ENCODE peak calls at places on chromosomes 1 and 21, in ten cellular contexts. One of them, this sample, is unnamed.

GRCh38 chr1:10196991-10197390 is 13.4 kb upstream of the KIF1B start:
- DNase-seq in activated T-helper 1 cell treated with anti-CD3 and anti-CD28 coated beads, Interleukin-2, amount 50 U/mL, for 16 hours: no peak
- DNase-seq in activated gamma-delta T cell treated with anti-CD3 and anti-CD28 coated beads, Interleukin-2, amount 50 U/mL, for 16 hours: no peak
- DNase-seq in B cell: no peak
- DNase-seq in NT2/D1: no peak
- DNase-seq in stimulated activated CD8-positive, alpha-beta memory T cell treated with anti-CD3 and anti-CD28 coated beads, Interleukin-7, amount 100 ng/mL, for 48 hours: no peak
- DNase-seq in AG09309: no peak
- DNase-seq in right cardiac atrium: no peak
- DNase-seq in pancreas: no peak
- DNase-seq in NCI-H69: no peak
- DNase-seq in this sample: no peak

GRCh38 chr1:246837418-246838117 is 94.2 kb downstream of the AHCTF1 start:
- DNase-seq in AG09309: no peak
- DNase-seq in stimulated activated CD8-positive, alpha-beta memory T cell treated with anti-CD3 and anti-CD28 coated beads, Interleukin-7, amount 100 ng/mL, for 48 hours: no peak
- DNase-seq in B cell: no peak
- DNase-seq in right cardiac atrium: no peak
- DNase-seq in NCI-H69: no peak
- DNase-seq in pancreas: no peak
- DNase-seq in activated T-helper 1 cell treated with anti-CD3 and anti-CD28 coated beads, Interleukin-2, amount 50 U/mL, for 16 hours: no peak
- DNase-seq in NT2/D1: no peak
- DNase-seq in activated gamma-delta T cell treated with anti-CD3 and anti-CD28 coated beads, Interleukin-2, amount 50 U/mL, for 16 hours: no peak
- DNase-seq in this sample: peak

GRCh38 chr1:40232444-40232843 is 15.3 kb upstream of the TMCO2 start:
- DNase-seq in NCI-H69: no peak
- DNase-seq in right cardiac atrium: no peak
- DNase-seq in activated T-helper 1 cell treated with anti-CD3 and anti-CD28 coated beads, Interleukin-2, amount 50 U/mL, for 16 hours: no peak
- DNase-seq in AG09309: no peak
- DNase-seq in NT2/D1: no peak
- DNase-seq in pancreas: no peak
- DNase-seq in B cell: peak
- DNase-seq in stimulated activated CD8-positive, alpha-beta memory T cell treated with anti-CD3 and anti-CD28 coated beads, Interleukin-7, amount 100 ng/mL, for 48 hours: peak
- DNase-seq in activated gamma-delta T cell treated with anti-CD3 and anti-CD28 coated beads, Interleukin-2, amount 50 U/mL, for 16 hours: no peak
- DNase-seq in this sample: peak

GRCh38 chr1:2314297-2314802 is 77.0 kb downstream of the MORN1 start:
- DNase-seq in NT2/D1: peak
- DNase-seq in activated T-helper 1 cell treated with anti-CD3 and anti-CD28 coated beads, Interleukin-2, amount 50 U/mL, for 16 hours: no peak
- DNase-seq in NCI-H69: peak
- DNase-seq in pancreas: no peak
- DNase-seq in right cardiac atrium: peak
- DNase-seq in stimulated activated CD8-positive, alpha-beta memory T cell treated with anti-CD3 and anti-CD28 coated beads, Interleukin-7, amount 100 ng/mL, for 48 hours: no peak
- DNase-seq in AG09309: no peak
- DNase-seq in B cell: peak
- DNase-seq in activated gamma-delta T cell treated with anti-CD3 and anti-CD28 coated beads, Interleukin-2, amount 50 U/mL, for 16 hours: no peak
- DNase-seq in this sample: no peak

GRCh38 chr1:163263818-163264217 is 57.9 kb upstream of the NUF2 start:
- DNase-seq in NCI-H69: peak
- DNase-seq in activated gamma-delta T cell treated with anti-CD3 and anti-CD28 coated beads, Interleukin-2, amount 50 U/mL, for 16 hours: no peak
- DNase-seq in B cell: no peak
- DNase-seq in AG09309: no peak
- DNase-seq in activated T-helper 1 cell treated with anti-CD3 and anti-CD28 coated beads, Interleukin-2, amount 50 U/mL, for 16 hours: no peak
- DNase-seq in NT2/D1: no peak
- DNase-seq in stimulated activated CD8-positive, alpha-beta memory T cell treated with anti-CD3 and anti-CD28 coated beads, Interleukin-7, amount 100 ng/mL, for 48 hours: no peak
- DNase-seq in pancreas: no peak
- DNase-seq in right cardiac atrium: no peak
- DNase-seq in this sample: peak

GRCh38 chr1:169133801-169134558 is 27.5 kb downstream of the ATP1B1 start:
- DNase-seq in right cardiac atrium: no peak
- DNase-seq in AG09309: no peak
- DNase-seq in NCI-H69: peak
- DNase-seq in B cell: no peak
- DNase-seq in NT2/D1: no peak
- DNase-seq in pancreas: no peak
- DNase-seq in stimulated activated CD8-positive, alpha-beta memory T cell treated with anti-CD3 and anti-CD28 coated beads, Interleukin-7, amount 100 ng/mL, for 48 hours: no peak
- DNase-seq in activated gamma-delta T cell treated with anti-CD3 and anti-CD28 coated beads, Interleukin-2, amount 50 U/mL, for 16 hours: no peak
- DNase-seq in activated T-helper 1 cell treated with anti-CD3 and anti-CD28 coated beads, Interleukin-2, amount 50 U/mL, for 16 hours: no peak
- DNase-seq in this sample: peak

GRCh38 chr21:19239696-19240095 is 836.1 kb upstream of the TMPRSS15 start:
- DNase-seq in activated T-helper 1 cell treated with anti-CD3 and anti-CD28 coated beads, Interleukin-2, amount 50 U/mL, for 16 hours: no peak
- DNase-seq in activated gamma-delta T cell treated with anti-CD3 and anti-CD28 coated beads, Interleukin-2, amount 50 U/mL, for 16 hours: no peak
- DNase-seq in stimulated activated CD8-positive, alpha-beta memory T cell treated with anti-CD3 and anti-CD28 coated beads, Interleukin-7, amount 100 ng/mL, for 48 hours: no peak
- DNase-seq in NT2/D1: no peak
- DNase-seq in AG09309: no peak
- DNase-seq in pancreas: no peak
- DNase-seq in NCI-H69: no peak
- DNase-seq in right cardiac atrium: no peak
- DNase-seq in B cell: no peak
- DNase-seq in this sample: no peak

GRCh38 chr1:233844697-233845096 is 59.8 kb upstream of the SLC35F3 start:
- DNase-seq in AG09309: no peak
- DNase-seq in NT2/D1: no peak
- DNase-seq in stimulated activated CD8-positive, alpha-beta memory T cell treated with anti-CD3 and anti-CD28 coated beads, Interleukin-7, amount 100 ng/mL, for 48 hours: no peak
- DNase-seq in activated gamma-delta T cell treated with anti-CD3 and anti-CD28 coated beads, Interleukin-2, amount 50 U/mL, for 16 hours: no peak
- DNase-seq in activated T-helper 1 cell treated with anti-CD3 and anti-CD28 coated beads, Interleukin-2, amount 50 U/mL, for 16 hours: no peak
- DNase-seq in NCI-H69: no peak
- DNase-seq in right cardiac atrium: no peak
- DNase-seq in pancreas: no peak
- DNase-seq in B cell: no peak
- DNase-seq in this sample: no peak

GRCh38 chr1:67833595-67833926 is 294 bp upstream of the GNG12 start:
- DNase-seq in AG09309: peak
- DNase-seq in right cardiac atrium: peak
- DNase-seq in pancreas: no peak
- DNase-seq in activated T-helper 1 cell treated with anti-CD3 and anti-CD28 coated beads, Interleukin-2, amount 50 U/mL, for 16 hours: no peak
- DNase-seq in activated gamma-delta T cell treated with anti-CD3 and anti-CD28 coated beads, Interleukin-2, amount 50 U/mL, for 16 hours: no peak
- DNase-seq in NT2/D1: no peak
- DNase-seq in NCI-H69: no peak
- DNase-seq in B cell: no peak
- DNase-seq in stimulated activated CD8-positive, alpha-beta memory T cell treated with anti-CD3 and anti-CD28 coated beads, Interleukin-7, amount 100 ng/mL, for 48 hours: no peak
- DNase-seq in this sample: no peak

GRCh38 chr1:59215766-59216291 is 81.1 kb upstream of the FGGY start:
- DNase-seq in NCI-H69: no peak
- DNase-seq in right cardiac atrium: no peak
- DNase-seq in pancreas: no peak
- DNase-seq in NT2/D1: no peak
- DNase-seq in activated T-helper 1 cell treated with anti-CD3 and anti-CD28 coated beads, Interleukin-2, amount 50 U/mL, for 16 hours: no peak
- DNase-seq in activated gamma-delta T cell treated with anti-CD3 and anti-CD28 coated beads, Interleukin-2, amount 50 U/mL, for 16 hours: no peak
- DNase-seq in AG09309: no peak
- DNase-seq in stimulated activated CD8-positive, alpha-beta memory T cell treated with anti-CD3 and anti-CD28 coated beads, Interleukin-7, amount 100 ng/mL, for 48 hours: no peak
- DNase-seq in B cell: no peak
- DNase-seq in this sample: no peak

GRCh38 chr1:207926984-207927383 is 16.1 kb upstream of the CD34 start:
- DNase-seq in right cardiac atrium: no peak
- DNase-seq in activated T-helper 1 cell treated with anti-CD3 and anti-CD28 coated beads, Interleukin-2, amount 50 U/mL, for 16 hours: no peak
- DNase-seq in B cell: no peak
- DNase-seq in activated gamma-delta T cell treated with anti-CD3 and anti-CD28 coated beads, Interleukin-2, amount 50 U/mL, for 16 hours: no peak
- DNase-seq in stimulated activated CD8-positive, alpha-beta memory T cell treated with anti-CD3 and anti-CD28 coated beads, Interleukin-7, amount 100 ng/mL, for 48 hours: no peak
- DNase-seq in NCI-H69: no peak
- DNase-seq in NT2/D1: no peak
- DNase-seq in pancreas: no peak
- DNase-seq in AG09309: no peak
- DNase-seq in this sample: no peak

GRCh38 chr1:67336783-67337182 is 29.1 kb downstream of the IL12RB2 start:
- DNase-seq in B cell: no peak
- DNase-seq in activated gamma-delta T cell treated with anti-CD3 and anti-CD28 coated beads, Interleukin-2, amount 50 U/mL, for 16 hours: no peak
- DNase-seq in pancreas: no peak
- DNase-seq in stimulated activated CD8-positive, alpha-beta memory T cell treated with anti-CD3 and anti-CD28 coated beads, Interleukin-7, amount 100 ng/mL, for 48 hours: no peak
- DNase-seq in AG09309: no peak
- DNase-seq in activated T-helper 1 cell treated with anti-CD3 and anti-CD28 coated beads, Interleukin-2, amount 50 U/mL, for 16 hours: no peak
- DNase-seq in right cardiac atrium: no peak
- DNase-seq in NCI-H69: no peak
- DNase-seq in NT2/D1: no peak
- DNase-seq in this sample: no peak

GRCh38 chr1:31745071-31745897 is 18.9 kb downstream of the ADGRB2 start:
- DNase-seq in stimulated activated CD8-positive, alpha-beta memory T cell treated with anti-CD3 and anti-CD28 coated beads, Interleukin-7, amount 100 ng/mL, for 48 hours: peak
- DNase-seq in NT2/D1: no peak
- DNase-seq in activated gamma-delta T cell treated with anti-CD3 and anti-CD28 coated beads, Interleukin-2, amount 50 U/mL, for 16 hours: no peak
- DNase-seq in NCI-H69: peak
- DNase-seq in activated T-helper 1 cell treated with anti-CD3 and anti-CD28 coated beads, Interleukin-2, amount 50 U/mL, for 16 hours: no peak
- DNase-seq in pancreas: peak
- DNase-seq in B cell: peak
- DNase-seq in right cardiac atrium: peak
- DNase-seq in AG09309: no peak
- DNase-seq in this sample: peak

GRCh38 chr1:24965571-24965930 is 35.5 kb upstream of the RUNX3 start:
- DNase-seq in right cardiac atrium: no peak
- DNase-seq in AG09309: no peak
- DNase-seq in stimulated activated CD8-positive, alpha-beta memory T cell treated with anti-CD3 and anti-CD28 coated beads, Interleukin-7, amount 100 ng/mL, for 48 hours: no peak
- DNase-seq in NCI-H69: no peak
- DNase-seq in B cell: no peak
- DNase-seq in pancreas: no peak
- DNase-seq in NT2/D1: no peak
- DNase-seq in activated T-helper 1 cell treated with anti-CD3 and anti-CD28 coated beads, Interleukin-2, amount 50 U/mL, for 16 hours: no peak
- DNase-seq in activated gamma-delta T cell treated with anti-CD3 and anti-CD28 coated beads, Interleukin-2, amount 50 U/mL, for 16 hours: no peak
- DNase-seq in this sample: no peak

GRCh38 chr1:234676103-234676594 is 66.2 kb upstream of the IRF2BP2 start:
- DNase-seq in right cardiac atrium: peak
- DNase-seq in stimulated activated CD8-positive, alpha-beta memory T cell treated with anti-CD3 and anti-CD28 coated beads, Interleukin-7, amount 100 ng/mL, for 48 hours: peak
- DNase-seq in AG09309: no peak
- DNase-seq in B cell: peak
- DNase-seq in NCI-H69: peak
- DNase-seq in activated T-helper 1 cell treated with anti-CD3 and anti-CD28 coated beads, Interleukin-2, amount 50 U/mL, for 16 hours: no peak
- DNase-seq in NT2/D1: peak
- DNase-seq in activated gamma-delta T cell treated with anti-CD3 and anti-CD28 coated beads, Interleukin-2, amount 50 U/mL, for 16 hours: peak
- DNase-seq in pancreas: no peak
- DNase-seq in this sample: peak

GRCh38 chr1:13930151-13930550 is 230.2 kb downstream of the PRDM2 start:
- DNase-seq in NCI-H69: no peak
- DNase-seq in right cardiac atrium: no peak
- DNase-seq in pancreas: no peak
- DNase-seq in stimulated activated CD8-positive, alpha-beta memory T cell treated with anti-CD3 and anti-CD28 coated beads, Interleukin-7, amount 100 ng/mL, for 48 hours: no peak
- DNase-seq in AG09309: no peak
- DNase-seq in NT2/D1: no peak
- DNase-seq in activated gamma-delta T cell treated with anti-CD3 and anti-CD28 coated beads, Interleukin-2, amount 50 U/mL, for 16 hours: no peak
- DNase-seq in B cell: peak
- DNase-seq in activated T-helper 1 cell treated with anti-CD3 and anti-CD28 coated beads, Interleukin-2, amount 50 U/mL, for 16 hours: no peak
- DNase-seq in this sample: peak

GRCh38 chr1:60924165-60924564 is 158.2 kb upstream of the NFIA start:
- DNase-seq in stimulated activated CD8-positive, alpha-beta memory T cell treated with anti-CD3 and anti-CD28 coated beads, Interleukin-7, amount 100 ng/mL, for 48 hours: no peak
- DNase-seq in right cardiac atrium: no peak
- DNase-seq in NCI-H69: peak
- DNase-seq in activated gamma-delta T cell treated with anti-CD3 and anti-CD28 coated beads, Interleukin-2, amount 50 U/mL, for 16 hours: no peak
- DNase-seq in NT2/D1: no peak
- DNase-seq in B cell: no peak
- DNase-seq in AG09309: no peak
- DNase-seq in pancreas: no peak
- DNase-seq in activated T-helper 1 cell treated with anti-CD3 and anti-CD28 coated beads, Interleukin-2, amount 50 U/mL, for 16 hours: no peak
- DNase-seq in this sample: no peak

GRCh38 chr1:14996133-14997050 is 157.2 kb upstream of the TMEM51 start:
- DNase-seq in NCI-H69: no peak
- DNase-seq in NT2/D1: no peak
- DNase-seq in pancreas: no peak
- DNase-seq in stimulated activated CD8-positive, alpha-beta memory T cell treated with anti-CD3 and anti-CD28 coated beads, Interleukin-7, amount 100 ng/mL, for 48 hours: no peak
- DNase-seq in right cardiac atrium: no peak
- DNase-seq in activated T-helper 1 cell treated with anti-CD3 and anti-CD28 coated beads, Interleukin-2, amount 50 U/mL, for 16 hours: no peak
- DNase-seq in AG09309: no peak
- DNase-seq in activated gamma-delta T cell treated with anti-CD3 and anti-CD28 coated beads, Interleukin-2, amount 50 U/mL, for 16 hours: no peak
- DNase-seq in B cell: no peak
- DNase-seq in this sample: no peak

GRCh38 chr1:85374160-85374559 is 90.8 kb downstream of the DDAH1 start:
- DNase-seq in NCI-H69: no peak
- DNase-seq in activated gamma-delta T cell treated with anti-CD3 and anti-CD28 coated beads, Interleukin-2, amount 50 U/mL, for 16 hours: no peak
- DNase-seq in AG09309: peak
- DNase-seq in right cardiac atrium: no peak
- DNase-seq in stimulated activated CD8-positive, alpha-beta memory T cell treated with anti-CD3 and anti-CD28 coated beads, Interleukin-7, amount 100 ng/mL, for 48 hours: no peak
- DNase-seq in activated T-helper 1 cell treated with anti-CD3 and anti-CD28 coated beads, Interleukin-2, amount 50 U/mL, for 16 hours: no peak
- DNase-seq in B cell: no peak
- DNase-seq in NT2/D1: no peak
- DNase-seq in pancreas: no peak
- DNase-seq in this sample: no peak

GRCh38 chr1:41261926-41262618 is 20.0 kb upstream of the SCMH1 start:
- DNase-seq in activated gamma-delta T cell treated with anti-CD3 and anti-CD28 coated beads, Interleukin-2, amount 50 U/mL, for 16 hours: no peak
- DNase-seq in stimulated activated CD8-positive, alpha-beta memory T cell treated with anti-CD3 and anti-CD28 coated beads, Interleukin-7, amount 100 ng/mL, for 48 hours: no peak
- DNase-seq in activated T-helper 1 cell treated with anti-CD3 and anti-CD28 coated beads, Interleukin-2, amount 50 U/mL, for 16 hours: no peak
- DNase-seq in B cell: no peak
- DNase-seq in NT2/D1: no peak
- DNase-seq in AG09309: no peak
- DNase-seq in right cardiac atrium: no peak
- DNase-seq in pancreas: no peak
- DNase-seq in NCI-H69: no peak
- DNase-seq in this sample: no peak

GRCh38 chr21:44574457-44575306 is 1.2 kb downstream of the KRTAP10-4 start:
- DNase-seq in stimulated activated CD8-positive, alpha-beta memory T cell treated with anti-CD3 and anti-CD28 coated beads, Interleukin-7, amount 100 ng/mL, for 48 hours: no peak
- DNase-seq in activated T-helper 1 cell treated with anti-CD3 and anti-CD28 coated beads, Interleukin-2, amount 50 U/mL, for 16 hours: no peak
- DNase-seq in NT2/D1: no peak
- DNase-seq in pancreas: no peak
- DNase-seq in NCI-H69: peak
- DNase-seq in B cell: no peak
- DNase-seq in AG09309: no peak
- DNase-seq in right cardiac atrium: peak
- DNase-seq in activated gamma-delta T cell treated with anti-CD3 and anti-CD28 coated beads, Interleukin-2, amount 50 U/mL, for 16 hours: no peak
- DNase-seq in this sample: no peak

GRCh38 chr1:229664133-229664689 is 38.2 kb downstream of the URB2 start:
- DNase-seq in activated T-helper 1 cell treated with anti-CD3 and anti-CD28 coated beads, Interleukin-2, amount 50 U/mL, for 16 hours: peak
- DNase-seq in activated gamma-delta T cell treated with anti-CD3 and anti-CD28 coated beads, Interleukin-2, amount 50 U/mL, for 16 hours: peak
- DNase-seq in NCI-H69: peak
- DNase-seq in pancreas: peak
- DNase-seq in AG09309: no peak
- DNase-seq in NT2/D1: no peak
- DNase-seq in stimulated activated CD8-positive, alpha-beta memory T cell treated with anti-CD3 and anti-CD28 coated beads, Interleukin-7, amount 100 ng/mL, for 48 hours: peak
- DNase-seq in B cell: peak
- DNase-seq in right cardiac atrium: no peak
- DNase-seq in this sample: peak

GRCh38 chr1:241639040-241639652 is 1.0 kb downstream of the CHML start:
- DNase-seq in activated T-helper 1 cell treated with anti-CD3 and anti-CD28 coated beads, Interleukin-2, amount 50 U/mL, for 16 hours: no peak
- DNase-seq in NCI-H69: peak
- DNase-seq in AG09309: no peak
- DNase-seq in activated gamma-delta T cell treated with anti-CD3 and anti-CD28 coated beads, Interleukin-2, amount 50 U/mL, for 16 hours: peak
- DNase-seq in stimulated activated CD8-positive, alpha-beta memory T cell treated with anti-CD3 and anti-CD28 coated beads, Interleukin-7, amount 100 ng/mL, for 48 hours: no peak
- DNase-seq in NT2/D1: no peak
- DNase-seq in B cell: peak
- DNase-seq in pancreas: no peak
- DNase-seq in right cardiac atrium: no peak
- DNase-seq in this sample: peak

GRCh38 chr1:24236170-24237045 is 49.3 kb upstream of the IFNLR1 start:
- DNase-seq in AG09309: peak
- DNase-seq in right cardiac atrium: no peak
- DNase-seq in activated gamma-delta T cell treated with anti-CD3 and anti-CD28 coated beads, Interleukin-2, amount 50 U/mL, for 16 hours: no peak
- DNase-seq in activated T-helper 1 cell treated with anti-CD3 and anti-CD28 coated beads, Interleukin-2, amount 50 U/mL, for 16 hours: no peak
- DNase-seq in pancreas: no peak
- DNase-seq in NT2/D1: no peak
- DNase-seq in NCI-H69: no peak
- DNase-seq in B cell: no peak
- DNase-seq in stimulated activated CD8-positive, alpha-beta memory T cell treated with anti-CD3 and anti-CD28 coated beads, Interleukin-7, amount 100 ng/mL, for 48 hours: peak
- DNase-seq in this sample: peak

GRCh38 chr1:93588206-93588605 is 93.4 kb downstream of the BCAR3 start:
- DNase-seq in B cell: no peak
- DNase-seq in pancreas: no peak
- DNase-seq in NT2/D1: no peak
- DNase-seq in NCI-H69: no peak
- DNase-seq in AG09309: no peak
- DNase-seq in activated gamma-delta T cell treated with anti-CD3 and anti-CD28 coated beads, Interleukin-2, amount 50 U/mL, for 16 hours: no peak
- DNase-seq in activated T-helper 1 cell treated with anti-CD3 and anti-CD28 coated beads, Interleukin-2, amount 50 U/mL, for 16 hours: no peak
- DNase-seq in right cardiac atrium: no peak
- DNase-seq in stimulated activated CD8-positive, alpha-beta memory T cell treated with anti-CD3 and anti-CD28 coated beads, Interleukin-7, amount 100 ng/mL, for 48 hours: no peak
- DNase-seq in this sample: no peak

GRCh38 chr1:199780948-199781347 is 246.6 kb upstream of the NR5A2 start:
- DNase-seq in NCI-H69: no peak
- DNase-seq in activated gamma-delta T cell treated with anti-CD3 and anti-CD28 coated beads, Interleukin-2, amount 50 U/mL, for 16 hours: no peak
- DNase-seq in stimulated activated CD8-positive, alpha-beta memory T cell treated with anti-CD3 and anti-CD28 coated beads, Interleukin-7, amount 100 ng/mL, for 48 hours: no peak
- DNase-seq in activated T-helper 1 cell treated with anti-CD3 and anti-CD28 coated beads, Interleukin-2, amount 50 U/mL, for 16 hours: no peak
- DNase-seq in right cardiac atrium: no peak
- DNase-seq in pancreas: no peak
- DNase-seq in B cell: no peak
- DNase-seq in NT2/D1: no peak
- DNase-seq in AG09309: no peak
- DNase-seq in this sample: no peak

This sample was measured in GM12865.